ENCODE peak calls at places on chromosomes 13 and 19, in six cellular contexts. Y, R, F, M, C and Q are unnamed samples.

GRCh38 chr19:13766095-13766481 is 1.8 kb downstream of the MRI1 start:
- DNase-seq in M (no peak), R (no peak), C (no peak), F (no peak), Y (no peak), Q (no peak)

GRCh38 chr19:46984077-46985010 is 35.3 kb upstream of the NPAS1 start:
- DNase-seq in M (no peak), F (no peak), C (peak; percentile 38), R (peak; percentile 52), Y (peak; percentile 81), Q (no peak)

GRCh38 chr19:51803965-51804364 is 9.0 kb downstream of the FPR3 start:
- DNase-seq in F (no peak), M (no peak), C (no peak), R (no peak), Y (no peak), Q (no peak)

GRCh38 chr13:110541526-110541920 is 20.0 kb downstream of the RAB20 start:
- DNase-seq in R (no peak), C (no peak), Y (peak; percentile 19), M (no peak), F (no peak), Q (no peak)

GRCh38 chr19:2775556-2776430 is 7.3 kb downstream of the SGTA start:
- DNase-seq in F (peak; percentile 76), Y (no peak), C (no peak), M (peak; percentile 36), R (no peak), Q (peak; percentile 74)

GRCh38 chr13:109733550-109733949 is 52.8 kb downstream of the IRS2 start:
- DNase-seq in M (no peak), C (no peak), F (no peak), Y (no peak), R (no peak), Q (no peak)

GRCh38 chr19:51760811-51761356 is at the start of gene FPR2:
- DNase-seq in Y (no peak), C (no peak), R (no peak), F (no peak), M (no peak), Q (no peak)

GRCh38 chr13:73321039-73321438 is 262.2 kb downstream of the KLF5 start:
- DNase-seq in C (no peak), Y (no peak), M (no peak), F (no peak), R (no peak), Q (no peak)

GRCh38 chr19:16257509-16258002 is 59.8 kb downstream of the AP1M1 start:
- DNase-seq in M (no peak), Y (no peak), C (no peak), R (no peak), F (no peak), Q (no peak)

GRCh38 chr19:19691683-19692082 is 23.0 kb downstream of the ZNF101 start:
- DNase-seq in C (no peak), F (no peak), R (no peak), M (no peak), Y (no peak), Q (no peak)

GRCh38 chr13:30819136-30819875 is 84.0 kb downstream of the ALOX5AP start:
- DNase-seq in C (no peak), Y (no peak), F (no peak), M (no peak), R (no peak), Q (no peak)

GRCh38 chr13:53105477-53105876 is 76.9 kb downstream of the OLFM4 start:
- DNase-seq in Y (no peak), R (no peak), M (no peak), F (no peak), C (no peak), Q (no peak)

GRCh38 chr19:480016-480855 is 16.1 kb upstream of the MADCAM1 start:
- DNase-seq in Y (peak; percentile 84), F (peak; percentile 36), C (no peak), M (no peak), R (peak; percentile 90), Q (no peak)

GRCh38 chr13:93079294-93079693 is 147.3 kb upstream of the GPC6 start:
- DNase-seq in F (no peak), R (no peak), M (no peak), Y (no peak), C (no peak), Q (no peak)

GRCh38 chr19:28345811-28346210 is 867.1 kb downstream of the UQCRFS1 start:
- DNase-seq in Y (no peak), C (no peak), F (no peak), M (no peak), R (no peak), Q (no peak)

GRCh38 chr13:95924389-95924994 is 128.7 kb downstream of the UGGT2 start:
- DNase-seq in C (peak; percentile 63), R (no peak), F (no peak), M (no peak), Y (peak; percentile 13), Q (no peak)

GRCh38 chr19:5631511-5632240 is 8.8 kb downstream of the SAFB start:
- DNase-seq in M (no peak), R (no peak), F (no peak), C (no peak), Y (no peak), Q (no peak)

GRCh38 chr19:33826521-33826920 is 29.9 kb downstream of the KCTD15 start:
- DNase-seq in C (no peak), F (no peak), Y (no peak), M (no peak), R (no peak), Q (no peak)

GRCh38 chr19:42010245-42011126 is 16.5 kb upstream of the ATP1A3 start:
- DNase-seq in R (no peak), M (no peak), F (peak; percentile 33), C (no peak), Y (no peak), Q (no peak)

GRCh38 chr13:94195715-94196114 is 283.8 kb downstream of the DCT start:
- DNase-seq in C (peak; percentile 85), R (no peak), Y (peak; percentile 13), M (no peak), F (no peak), Q (no peak)

GRCh38 chr19:5612891-5613290 is 9.7 kb downstream of the SAFB2 start:
- DNase-seq in M (no peak), R (no peak), Y (no peak), F (no peak), C (no peak), Q (no peak)

GRCh38 chr19:48950830-48951519 is 3.7 kb upstream of the BAX start:
- DNase-seq in R (no peak), Y (no peak), C (no peak), F (no peak), M (no peak), Q (no peak)

GRCh38 chr19:1478934-1479707 is at the start of gene C19orf25:
- DNase-seq in F (peak; percentile 96), R (peak; percentile 97), Y (peak; percentile 96), M (peak; percentile 93), C (peak; percentile 92), Q (peak; percentile 98)

GRCh38 chr19:19068659-19069509 is 5.1 kb downstream of the SLC25A42 start:
- DNase-seq in C (no peak), R (no peak), F (no peak), M (no peak), Y (no peak), Q (peak; percentile 44)

GRCh38 chr13:28099396-28100148 is 804 bp downstream of the FLT3 start:
- DNase-seq in R (no peak), M (no peak), F (no peak), C (no peak), Y (no peak), Q (no peak)

GRCh38 chr13:97743946-97744345 is 209.5 kb upstream of the IPO5 start:
- DNase-seq in R (no peak), C (no peak), M (no peak), F (no peak), Y (no peak), Q (no peak)

GRCh38 chr13:84972907-84973306 is 826.3 kb downstream of the SLITRK6 start:
- DNase-seq in M (no peak), C (no peak), Y (no peak), R (no peak), F (no peak), Q (no peak)

GRCh38 chr19:17496337-17496997 is 15.0 kb upstream of the PGLS start:
- DNase-seq in Y (peak; percentile 79), F (peak; percentile 84), M (peak; percentile 66), C (peak; percentile 54), R (peak; percentile 70), Q (peak; percentile 90)

GRCh38 chr19:32677657-32678056 is 2.0 kb downstream of the RGS9BP start:
- DNase-seq in F (no peak), Y (peak; percentile 29), C (no peak), M (no peak), R (peak; percentile 50), Q (no peak)

GRCh38 chr13:102905905-102906304 is 60.1 kb downstream of the ERCC5 start:
- DNase-seq in F (no peak), C (no peak), M (no peak), Y (no peak), R (peak; percentile 17), Q (no peak)

GRCh38 chr19:42293539-42293938 is 8.4 kb upstream of the PRR19 start:
- DNase-seq in C (no peak), F (no peak), R (no peak), Y (no peak), M (no peak), Q (no peak)

GRCh38 chr13:100349594-100349993 is 239.0 kb downstream of the GGACT start:
- DNase-seq in F (no peak), C (no peak), Y (no peak), R (no peak), M (no peak), Q (no peak)

GRCh38 chr19:29918891-29919290 is 23.1 kb upstream of the URI1 start:
- DNase-seq in Y (no peak), R (no peak), C (no peak), F (no peak), M (no peak), Q (no peak)

GRCh38 chr13:29707876-29708543 is 112.5 kb upstream of the SLC7A1 start:
- DNase-seq in R (no peak), M (peak; percentile 21), C (peak; percentile 38), Y (peak; percentile 60), F (peak; percentile 43), Q (peak; percentile 55)

GRCh38 chr19:39411006-39411831 is 1.2 kb upstream of the PLEKHG2 start:
- DNase-seq in C (no peak), R (no peak), Y (no peak), F (no peak), M (no peak), Q (peak; percentile 48)

GRCh38 chr19:4922530-4923378 is 13.5 kb downstream of the UHRF1 start:
- DNase-seq in M (no peak), C (no peak), F (no peak), R (peak; percentile 72), Y (no peak), Q (no peak)

GRCh38 chr19:771332-771785 is 20.4 kb downstream of the MISP start:
- DNase-seq in Y (peak; percentile 60), F (peak; percentile 34), R (no peak), M (no peak), C (peak; percentile 42), Q (peak; percentile 78)

GRCh38 chr19:7421941-7422744 is 66.7 kb downstream of the PEX11G start:
- DNase-seq in F (no peak), M (no peak), R (no peak), C (peak; percentile 67), Y (no peak), Q (no peak)

GRCh38 chr19:30266687-30267086 is 105.5 kb upstream of the ZNF536 start:
- DNase-seq in R (no peak), M (no peak), C (no peak), Y (no peak), F (no peak), Q (no peak)

GRCh38 chr19:5036733-5037681 is 68.1 kb downstream of the KDM4B start:
- DNase-seq in R (peak; percentile 73), F (no peak), M (no peak), Y (peak; percentile 54), C (no peak), Q (no peak)